ENCODE peak calls at places on chromosomes 3 and 15, in ten cellular contexts. N, T, B, M, S, W, V, O, G and P are unnamed samples.

GRCh38 chr15:64197425-64197824 is 34.6 kb upstream of the PPIB start:
- DNase-seq in N (peak), T (no peak), B (no peak), M (no peak), S (no peak), W (no peak), V (no peak), O (no peak), G (no peak), P (no peak)

GRCh38 chr3:134594236-134594825 is 56.5 kb downstream of the KY start:
- DNase-seq in N (peak), T (no peak), B (no peak), M (no peak), S (no peak), W (no peak), V (no peak), O (no peak), G (no peak), P (no peak)

GRCh38 chr3:16770021-16770420 is 114.7 kb upstream of the PLCL2 start:
- DNase-seq in N (no peak), T (no peak), B (no peak), M (no peak), S (no peak), W (no peak), V (no peak), O (no peak), G (peak), P (no peak)

GRCh38 chr3:141410861-141411771 is 42.8 kb downstream of the ZBTB38 start:
- DNase-seq in N (peak), T (no peak), B (peak), M (peak), S (no peak), W (peak), V (no peak), O (no peak), G (peak), P (no peak)

GRCh38 chr3:177830411-177830849 is 633.1 kb upstream of the TBL1XR1 start:
- DNase-seq in N (peak), T (no peak), B (no peak), M (no peak), S (peak), W (no peak), V (no peak), O (no peak), G (peak), P (no peak)

GRCh38 chr3:132283440-132283839 is 33.8 kb upstream of the ACP3 start:
- DNase-seq in N (peak), T (peak), B (peak), M (peak), S (no peak), W (no peak), V (no peak), O (peak), G (no peak), P (no peak)

GRCh38 chr3:131326307-131326706 is 55.3 kb upstream of the NUDT16 start:
- DNase-seq in N (no peak), T (no peak), B (no peak), M (no peak), S (no peak), W (no peak), V (no peak), O (no peak), G (peak), P (no peak)

GRCh38 chr15:49877871-49878511 is 241.0 kb downstream of the ATP8B4 start:
- DNase-seq in N (peak), T (no peak), B (no peak), M (no peak), S (no peak), W (no peak), V (no peak), O (no peak), G (no peak), P (no peak)

GRCh38 chr3:50372349-50372748 is 13.0 kb upstream of the TMEM115 start:
- DNase-seq in N (no peak), T (no peak), B (no peak), M (no peak), S (no peak), W (no peak), V (no peak), O (no peak), G (no peak), P (no peak)

GRCh38 chr3:30201715-30202114 is 404.7 kb upstream of the TGFBR2 start:
- DNase-seq in N (peak), T (no peak), B (no peak), M (no peak), S (no peak), W (no peak), V (no peak), O (no peak), G (peak), P (no peak)

GRCh38 chr3:52366527-52366926 is 50.4 kb downstream of the DNAH1 start:
- DNase-seq in N (no peak), T (no peak), B (no peak), M (no peak), S (no peak), W (no peak), V (no peak), O (no peak), G (no peak), P (no peak)

GRCh38 chr3:94429517-94429916 is 366.7 kb downstream of the NSUN3 start:
- DNase-seq in N (no peak), T (no peak), B (no peak), M (no peak), S (no peak), W (no peak), V (no peak), O (no peak), G (peak), P (no peak)

GRCh38 chr3:140180603-140181002 is 245.6 kb downstream of the CLSTN2 start:
- DNase-seq in N (no peak), T (no peak), B (no peak), M (no peak), S (peak), W (no peak), V (no peak), O (no peak), G (no peak), P (no peak)

GRCh38 chr3:194584866-194585265 is 48.4 kb downstream of the TMEM44 start:
- DNase-seq in N (peak), T (no peak), B (no peak), M (no peak), S (no peak), W (no peak), V (no peak), O (no peak), G (peak), P (no peak)

GRCh38 chr3:121998030-121998580 is 23.9 kb downstream of the ILDR1 start:
- DNase-seq in N (peak), T (no peak), B (no peak), M (peak), S (peak), W (no peak), V (no peak), O (no peak), G (peak), P (no peak)

GRCh38 chr3:34483290-34483887 is 685.0 kb downstream of the PDCD6IP start:
- DNase-seq in N (no peak), T (no peak), B (no peak), M (no peak), S (no peak), W (no peak), V (no peak), O (no peak), G (no peak), P (no peak)

GRCh38 chr15:92495468-92495867 is 101.8 kb downstream of the ST8SIA2 start:
- DNase-seq in N (no peak), T (no peak), B (no peak), M (no peak), S (no peak), W (no peak), V (no peak), O (no peak), G (no peak), P (no peak)

GRCh38 chr3:194955546-194955945 is 269.9 kb downstream of the FAM43A start:
- DNase-seq in N (no peak), T (no peak), B (no peak), M (no peak), S (no peak), W (no peak), V (no peak), O (no peak), G (no peak), P (no peak)

DNA sequence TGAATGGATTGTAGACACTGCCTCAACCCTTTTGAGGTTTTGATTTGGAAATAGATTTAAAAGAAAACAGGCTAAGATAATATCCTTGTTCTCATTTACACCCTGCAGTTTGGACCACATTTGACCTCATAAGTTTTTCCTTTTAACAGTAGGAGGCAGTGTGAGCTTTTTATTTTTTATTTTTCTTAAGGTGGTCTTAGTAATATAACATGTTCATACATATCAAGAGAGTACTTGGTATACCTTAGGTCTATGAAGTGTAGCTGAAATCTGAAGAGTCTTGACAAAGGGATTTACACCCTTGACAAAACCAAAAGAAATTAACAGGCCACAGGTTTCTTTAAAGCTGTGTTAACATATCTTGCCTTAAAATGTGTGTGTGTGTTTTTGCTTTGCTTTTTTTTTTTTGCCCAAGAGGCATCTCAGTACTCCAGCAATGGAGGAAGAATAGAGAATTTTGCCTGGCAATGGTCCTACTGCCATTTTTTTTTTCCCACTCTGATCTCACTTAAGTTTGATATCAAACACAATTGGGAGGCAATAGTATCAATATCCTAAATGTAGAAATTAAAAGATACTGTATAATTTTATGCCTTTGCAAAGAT is 3.3 kb downstream of the RAP2B start:
- DNase-seq in N (peak), T (no peak), B (no peak), M (peak), S (no peak), W (no peak), V (no peak), O (peak), G (peak), P (no peak)
- TF ChIP-seq CTCF in N (no peak), T (peak), B (peak), M (peak), S (peak), W (peak), V (no peak), O (peak), G (peak), P (peak)

DNA sequence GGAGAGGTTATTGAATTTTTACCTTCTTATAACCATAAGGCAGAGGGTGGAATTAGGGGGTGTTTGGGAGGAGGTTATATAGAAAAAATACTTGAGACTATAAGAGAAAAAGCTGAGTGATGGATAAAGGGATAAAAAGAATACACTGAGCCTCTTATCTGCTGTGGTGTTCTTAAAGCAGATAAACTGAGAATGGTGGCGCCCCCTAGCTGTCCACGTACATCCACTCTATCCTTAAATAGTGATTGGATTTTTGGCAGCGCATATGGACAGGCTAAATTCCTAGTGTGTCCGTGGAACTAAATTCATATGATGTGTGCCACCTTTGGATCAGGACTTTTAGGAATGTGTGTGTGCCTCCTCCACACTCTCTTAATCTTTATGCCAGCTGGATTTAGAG is 121.1 kb downstream of the OXSM start:
- DNase-seq in N (peak), T (no peak), B (no peak), M (peak), S (no peak), W (peak), V (no peak), O (peak), G (peak), P (peak)
- TF ChIP-seq CTCF in N (peak), T (peak), B (peak), M (peak), S (peak), W (peak), V (no peak), O (peak), G (peak), P (peak)

GRCh38 chr3:182226995-182227394 is 515.3 kb downstream of the SOX2 start:
- DNase-seq in N (no peak), T (no peak), B (no peak), M (no peak), S (no peak), W (no peak), V (no peak), O (peak), G (no peak), P (no peak)
- TF ChIP-seq CTCF in N (no peak), T (peak), B (no peak), M (no peak), S (no peak), W (no peak), V (no peak), O (peak), G (peak), P (no peak)

GRCh38 chr15:74799255-74799842 is 13.3 kb upstream of the LMAN1L start:
- DNase-seq in N (no peak), T (no peak), B (no peak), M (peak), S (no peak), W (no peak), V (peak), O (no peak), G (no peak), P (no peak)

GRCh38 chr15:74800559-74801094 is 12.0 kb upstream of the LMAN1L start:
- DNase-seq in N (no peak), T (no peak), B (no peak), M (no peak), S (no peak), W (no peak), V (peak), O (no peak), G (no peak), P (no peak)

GRCh38 chr15:74799843-74800558 is 12.6 kb upstream of the LMAN1L start:
- DNase-seq in N (peak), T (peak), B (peak), M (peak), S (no peak), W (peak), V (peak), O (peak), G (peak), P (peak)

GRCh38 chr15:74795961-74796625 is 14.2 kb downstream of the CSK start:
- DNase-seq in N (no peak), T (no peak), B (no peak), M (no peak), S (no peak), W (peak), V (no peak), O (no peak), G (no peak), P (no peak)

GRCh38 chr15:74798388-74799254 is 14.0 kb upstream of the LMAN1L start:
- DNase-seq in N (no peak), T (no peak), B (peak), M (peak), S (no peak), W (no peak), V (peak), O (no peak), G (no peak), P (no peak)
- TF ChIP-seq CTCF in N (no peak), T (no peak), B (peak), M (peak), S (no peak), W (no peak), V (no peak), O (no peak), G (no peak), P (no peak)

GRCh38 chr3:40019371-40019770 is 210.0 kb downstream of the MYRIP start:
- DNase-seq in N (no peak), T (no peak), B (no peak), M (no peak), S (no peak), W (no peak), V (no peak), O (no peak), G (no peak), P (no peak)

GRCh38 chr3:40018369-40018768 is 209.0 kb downstream of the MYRIP start:
- DNase-seq in N (no peak), T (no peak), B (no peak), M (no peak), S (no peak), W (no peak), V (no peak), O (no peak), G (no peak), P (no peak)

GRCh38 chr3:40020689-40021088 is 211.3 kb downstream of the MYRIP start:
- DNase-seq in N (no peak), T (no peak), B (no peak), M (no peak), S (no peak), W (no peak), V (no peak), O (no peak), G (no peak), P (no peak)

GRCh38 chr3:40012381-40012780 is 203.0 kb downstream of the MYRIP start:
- DNase-seq in N (no peak), T (no peak), B (no peak), M (no peak), S (no peak), W (no peak), V (no peak), O (no peak), G (no peak), P (no peak)

DNA sequence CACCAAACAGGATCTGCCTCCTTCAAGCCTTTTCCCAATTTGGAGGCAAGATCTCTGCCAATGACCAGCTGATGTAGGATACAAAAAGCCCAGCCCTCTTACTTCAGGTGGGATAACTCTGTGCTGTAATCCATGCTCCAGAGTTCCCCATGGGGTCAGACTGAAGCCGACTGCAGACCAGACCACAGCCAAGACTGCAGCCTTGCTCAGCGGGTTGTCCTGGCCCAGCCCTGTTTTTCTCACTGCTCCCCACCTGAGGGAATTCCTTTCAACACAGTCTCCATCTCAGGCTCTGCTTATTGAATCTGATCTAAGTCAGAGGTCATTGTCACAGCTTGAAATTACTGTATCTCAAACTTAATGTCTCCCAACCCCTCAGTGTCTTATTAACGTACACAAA is 207.0 kb downstream of the MYRIP start:
- DNase-seq in N (no peak), T (no peak), B (no peak), M (no peak), S (no peak), W (no peak), V (no peak), O (no peak), G (no peak), P (no peak)
- TF ChIP-seq CTCF in N (no peak), T (no peak), B (no peak), M (no peak), S (no peak), W (no peak), V (no peak), O (no peak), G (no peak), P (no peak)

DNA sequence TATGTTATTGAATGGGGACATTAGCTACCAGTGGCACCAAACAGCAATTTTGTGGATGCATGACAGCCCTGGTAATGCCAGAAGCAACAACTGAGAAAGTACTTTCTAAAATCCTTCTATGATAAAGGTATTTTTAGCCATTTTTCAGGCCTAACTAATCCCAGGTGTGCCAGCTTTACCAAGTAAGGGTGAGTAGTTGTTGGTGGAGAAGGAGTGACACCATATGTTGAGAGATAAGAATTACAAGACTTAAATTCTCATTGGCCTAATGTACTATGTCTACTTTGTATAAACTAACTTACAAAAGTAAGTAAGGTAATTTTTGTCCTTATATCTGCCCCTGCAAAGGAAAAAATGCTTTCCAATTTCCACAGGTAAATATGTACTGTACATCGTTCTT is 4.1 kb upstream of the COX17 start:
- DNase-seq in N (peak), T (no peak), B (peak), M (peak), S (no peak), W (no peak), V (no peak), O (peak), G (peak), P (no peak)
- TF ChIP-seq CTCF in N (peak), T (peak), B (peak), M (peak), S (peak), W (peak), V (peak), O (peak), G (peak), P (peak)

GRCh38 chr3:55873523-55874254 is 386.6 kb upstream of the WNT5A start:
- DNase-seq in N (peak), T (no peak), B (no peak), M (no peak), S (no peak), W (no peak), V (no peak), O (no peak), G (peak), P (no peak)

GRCh38 chr3:55870576-55870975 is 383.5 kb upstream of the WNT5A start:
- DNase-seq in N (no peak), T (no peak), B (no peak), M (no peak), S (no peak), W (no peak), V (no peak), O (no peak), G (no peak), P (no peak)

DNA sequence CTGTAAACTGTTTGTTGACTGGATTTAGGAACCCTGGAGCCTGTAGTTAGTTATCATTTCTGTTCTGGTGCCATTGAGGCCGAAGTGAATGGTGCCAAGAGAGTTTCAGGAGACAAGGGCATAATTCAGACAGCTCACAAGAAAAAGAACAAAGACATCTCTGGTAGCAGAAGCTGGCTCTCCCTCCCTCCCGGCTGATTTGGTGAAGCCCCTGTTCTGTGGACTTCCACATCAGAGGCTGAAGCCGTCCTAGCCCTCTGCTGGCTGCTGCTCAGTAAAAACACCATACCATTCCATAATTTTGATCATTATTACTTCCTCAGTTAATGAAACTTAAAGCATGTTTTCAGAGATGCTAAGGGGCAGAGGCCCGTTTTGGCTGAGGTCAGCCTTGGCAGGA is 381.2 kb upstream of the WNT5A start:
- DNase-seq in N (no peak), T (no peak), B (no peak), M (no peak), S (no peak), W (no peak), V (no peak), O (peak), G (no peak), P (peak)
- TF ChIP-seq CTCF in N (no peak), T (no peak), B (no peak), M (no peak), S (no peak), W (no peak), V (peak), O (peak), G (peak), P (no peak)